ENCODE peak calls at places on chromosomes 5 and 9, in five cellular contexts. W is AG09309; K is HFFc6; Z is GM12865; J is CD4-positive, alpha-beta T cell. I is an unnamed sample.
A peak's percentile ranks its signal among the peaks of the same experiment; 100 is the strongest.

GRCh38 chr5:35354751-35355150 is 124.5 kb upstream of the PRLR start:
- DNase-seq in W (no peak), K (no peak), Z (no peak), J (no peak), I (no peak)

GRCh38 chr9:132986114-132986513 is 7.6 kb downstream of the GFI1B start:
- DNase-seq in W (no peak), K (no peak), Z (no peak), J (no peak), I (no peak)

GRCh38 chr5:132272341-132273210 is 15.1 kb downstream of the PDLIM4 start:
- DNase-seq in W (no peak), K (peak; percentile 30), Z (peak; percentile 57), J (peak; percentile 63), I (no peak)

GRCh38 chr5:141717043-141717442 is 35.0 kb upstream of the ARAP3 start:
- DNase-seq in W (no peak), K (no peak), Z (peak; percentile 21), J (no peak), I (no peak)

GRCh38 chr9:31030741-31031202 is 1353.7 kb upstream of the ACO1 start:
- DNase-seq in W (no peak), K (no peak), Z (no peak), J (no peak), I (no peak)

GRCh38 chr5:111083323-111083722 is 8.8 kb upstream of the WDR36 start:
- DNase-seq in W (no peak), K (no peak), Z (no peak), J (no peak), I (no peak)

GRCh38 chr5:56639491-56639890 is 175.9 kb upstream of the MAP3K1 start:
- DNase-seq in W (no peak), K (no peak), Z (no peak), J (no peak), I (no peak)

GRCh38 chr5:60843693-60844428 is at the start of gene ELOVL7:
- DNase-seq in W (no peak), K (no peak), Z (peak; percentile 83), J (no peak), I (no peak)

GRCh38 chr5:146130440-146131045 is 25.2 kb upstream of the PLAC8L1 start:
- DNase-seq in W (peak; percentile 28), K (peak; percentile 31), Z (peak; percentile 22), J (no peak), I (peak; percentile 1)

GRCh38 chr5:107812570-107813141 is 141.9 kb upstream of the EFNA5 start:
- DNase-seq in W (no peak), K (peak; percentile 18), Z (peak; percentile 89), J (no peak), I (no peak)

GRCh38 chr9:130630506-130631330 is 33.7 kb upstream of the PRDM12 start:
- DNase-seq in W (no peak), K (no peak), Z (no peak), J (no peak), I (no peak)

GRCh38 chr5:104412649-104413240 is 850.2 kb upstream of the NUDT12 start:
- DNase-seq in W (no peak), K (no peak), Z (peak; percentile 69), J (no peak), I (no peak)
- TF ChIP-seq CTCF in W (peak; percentile 17), K (peak; percentile 30), Z (peak; percentile 68), J (no peak), I (peak; percentile 58)

GRCh38 chr9:136721339-136722092 is 9.1 kb downstream of the DIPK1B start:
- DNase-seq in W (no peak), K (peak; percentile 76), Z (no peak), J (no peak), I (no peak)
- TF ChIP-seq CTCF in W (no peak), K (peak; percentile 6), Z (no peak), J (no peak), I (no peak)

DNA sequence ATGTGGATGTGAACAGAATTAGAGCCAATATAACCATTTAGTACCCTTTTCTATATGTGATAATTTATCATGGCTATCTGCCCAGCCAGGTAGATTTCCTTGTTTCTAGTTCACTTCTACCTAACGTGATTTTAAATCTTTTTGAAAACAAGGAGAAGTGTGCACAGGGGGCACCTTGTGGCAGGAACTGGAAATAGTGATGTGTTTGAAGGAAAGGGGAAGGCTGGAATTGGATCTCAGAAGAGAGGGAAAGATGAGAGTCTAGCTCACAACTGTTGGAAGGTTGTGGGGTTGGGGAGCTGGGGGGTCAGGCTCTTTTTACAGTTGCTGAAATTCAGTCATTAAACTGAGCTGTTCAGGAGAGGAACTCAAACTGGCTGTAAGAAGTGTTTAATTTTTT is 219.5 kb downstream of the KCTD16 start:
- DNase-seq in W (no peak), K (peak; percentile 19), Z (no peak), J (no peak), I (no peak)
- TF ChIP-seq CTCF in W (peak; percentile 34), K (peak; percentile 78), Z (peak; percentile 7), J (no peak), I (peak; percentile 69)

GRCh38 chr5:72837524-72838096 is 21.1 kb downstream of the TNPO1 start:
- DNase-seq in W (no peak), K (no peak), Z (no peak), J (no peak), I (no peak)

GRCh38 chr5:72834919-72835318 is 18.5 kb downstream of the TNPO1 start:
- DNase-seq in W (no peak), K (no peak), Z (no peak), J (no peak), I (no peak)

GRCh38 chr5:72831685-72832084 is 15.2 kb downstream of the TNPO1 start:
- DNase-seq in W (no peak), K (no peak), Z (no peak), J (no peak), I (no peak)

GRCh38 chr5:72835633-72836032 is 19.2 kb downstream of the TNPO1 start:
- DNase-seq in W (no peak), K (peak; percentile 42), Z (no peak), J (no peak), I (no peak)

DNA sequence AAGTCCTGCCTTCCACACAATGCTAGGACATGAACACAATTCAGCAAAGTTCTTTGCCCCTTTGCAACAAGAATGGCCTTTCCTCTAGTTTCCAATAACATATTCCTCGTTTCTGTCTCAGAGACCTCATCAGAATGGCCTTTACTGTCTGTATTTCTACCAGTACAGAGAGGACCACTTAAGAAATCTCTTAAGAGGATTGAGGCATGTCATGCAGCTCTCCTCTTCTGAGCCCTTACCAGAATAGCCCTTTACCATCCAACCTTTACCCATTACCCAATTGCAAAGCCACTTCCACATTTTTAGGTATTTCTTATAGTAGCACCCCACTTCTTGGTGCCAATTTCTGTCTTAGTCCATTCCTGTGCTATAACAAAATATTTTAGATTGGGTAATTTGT is 20.3 kb downstream of the TNPO1 start:
- DNase-seq in W (no peak), K (no peak), Z (no peak), J (no peak), I (no peak)
- TF ChIP-seq CTCF in W (no peak), K (no peak), Z (no peak), J (no peak), I (no peak)

GRCh38 chr5:120052916-120053828 is 410.9 kb upstream of the PRR16 start:
- DNase-seq in W (no peak), K (no peak), Z (no peak), J (no peak), I (no peak)

GRCh38 chr5:120053841-120054240 is 410.3 kb upstream of the PRR16 start:
- DNase-seq in W (no peak), K (no peak), Z (no peak), J (no peak), I (no peak)

GRCh38 chr5:120055858-120056257 is 408.2 kb upstream of the PRR16 start:
- DNase-seq in W (peak; percentile 44), K (peak; percentile 70), Z (peak; percentile 5), J (no peak), I (peak; percentile 6)
- TF ChIP-seq CTCF in W (peak; percentile 55), K (peak; percentile 71), Z (no peak), J (no peak), I (peak; percentile 60)

GRCh38 chr5:151048526-151048925 is 28.1 kb downstream of the GPX3 start:
- DNase-seq in W (no peak), K (peak; percentile 29), Z (no peak), J (no peak), I (no peak)
- TF ChIP-seq CTCF in W (peak; percentile 55), K (peak; percentile 59), Z (no peak), J (no peak), I (peak; percentile 59)

DNA sequence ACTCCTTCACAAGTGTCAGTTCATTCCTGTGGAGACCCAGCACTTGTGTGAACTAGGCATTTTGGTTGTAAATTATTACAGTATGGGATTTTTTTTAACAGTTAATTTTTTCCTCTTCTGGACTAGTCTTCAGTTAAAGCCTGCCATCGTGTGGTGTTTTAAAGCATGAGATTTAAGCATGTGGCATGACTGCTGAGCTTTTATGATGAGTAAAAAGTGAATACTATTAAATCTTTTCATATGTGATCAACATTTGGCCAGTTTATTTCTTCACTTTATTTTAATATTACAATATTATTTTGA is 25.0 kb downstream of the LMNB1 start:
- DNase-seq in W (no peak), K (peak; percentile 61), Z (peak; percentile 56), J (no peak), I (no peak)
- TF ChIP-seq CTCF in W (peak; percentile 48), K (peak; percentile 77), Z (peak; percentile 35), J (no peak), I (peak; percentile 59)

GRCh38 chr9:112094240-112094639 is 80.9 kb downstream of the SUSD1 start:
- DNase-seq in W (no peak), K (no peak), Z (no peak), J (no peak), I (no peak)

GRCh38 chr9:112093147-112093874 is 81.8 kb downstream of the SUSD1 start:
- DNase-seq in W (no peak), K (no peak), Z (no peak), J (no peak), I (no peak)

GRCh38 chr9:112094948-112095779 is 79.9 kb downstream of the SUSD1 start:
- DNase-seq in W (no peak), K (no peak), Z (peak; percentile 40), J (no peak), I (no peak)

GRCh38 chr9:112093875-112094227 is 81.2 kb downstream of the SUSD1 start:
- DNase-seq in W (no peak), K (no peak), Z (peak; percentile 48), J (no peak), I (no peak)

GRCh38 chr9:112091805-112092204 is 83.3 kb downstream of the SUSD1 start:
- DNase-seq in W (no peak), K (peak; percentile 16), Z (no peak), J (no peak), I (no peak)
- TF ChIP-seq CTCF in W (peak; percentile 62), K (peak; percentile 59), Z (peak; percentile 35), J (no peak), I (peak; percentile 60)

GRCh38 chr5:6435356-6435755 is 13.3 kb upstream of the UBE2QL1 start:
- DNase-seq in W (no peak), K (no peak), Z (peak; percentile 26), J (no peak), I (no peak)
- TF ChIP-seq CTCF in W (peak; percentile 42), K (peak; percentile 38), Z (peak; percentile 36), J (no peak), I (peak; percentile 49)